ENCODE peak calls at places on chromosomes 6 and 20, in eight cellular contexts. F, G, S, Z, M, A, H and T are unnamed samples.
A peak's percentile ranks its signal among the peaks of the same experiment; 100 is the strongest.

GRCh38 chr6:136607204-136607931 is 57.1 kb upstream of the MAP7 start:
- DNase-seq in H (no peak), A (peak; percentile 86), Z (no peak), F (no peak), M (no peak), G (no peak), S (no peak), T (peak; percentile 67)

GRCh38 chr6:81031429-81031828 is 721.1 kb downstream of the TENT5A start:
- DNase-seq in H (no peak), Z (no peak), A (no peak), M (no peak), G (no peak), F (peak; percentile 11), S (no peak), T (no peak)

GRCh38 chr6:146868671-146869209 is 270.0 kb downstream of the ADGB start:
- DNase-seq in Z (no peak), A (no peak), M (no peak), F (no peak), S (no peak), H (no peak), G (no peak), T (peak; percentile 36)

GRCh38 chr6:6918216-6918983 is 189.4 kb upstream of the RREB1 start:
- DNase-seq in H (no peak), M (peak; percentile 31), S (peak; percentile 91), G (peak; percentile 89), F (peak; percentile 39), Z (no peak), A (peak; percentile 18), T (peak; percentile 59)

GRCh38 chr6:167108278-167108677 is 14.6 kb upstream of the CCR6 start:
- DNase-seq in G (no peak), S (no peak), H (no peak), Z (no peak), M (no peak), A (no peak), F (no peak), T (no peak)

GRCh38 chr6:11202513-11203305 is 29.8 kb downstream of the NEDD9 start:
- DNase-seq in S (peak; percentile 17), Z (no peak), H (no peak), A (peak; percentile 65), M (peak; percentile 58), G (no peak), F (no peak), T (peak; percentile 41)

GRCh38 chr6:31011153-31011552 is 879 bp downstream of the MUC22 start:
- DNase-seq in S (no peak), A (no peak), H (no peak), G (no peak), Z (no peak), F (no peak), M (no peak), T (no peak)

GRCh38 chr6:153092082-153093013 is 38.7 kb downstream of the RGS17 start:
- DNase-seq in G (no peak), S (no peak), H (peak; percentile 10), Z (no peak), M (no peak), A (peak; percentile 61), F (peak; percentile 48), T (peak; percentile 95)

GRCh38 chr20:22805219-22805618 is 220.8 kb upstream of the FOXA2 start:
- DNase-seq in Z (no peak), S (no peak), F (peak; percentile 46), M (no peak), H (peak; percentile 64), G (no peak), A (no peak), T (peak; percentile 74)

GRCh38 chr6:129498556-129498940 is 211.4 kb downstream of the ARHGAP18 start:
- DNase-seq in A (no peak), M (no peak), H (no peak), G (no peak), F (peak; percentile 20), S (no peak), Z (no peak), T (peak; percentile 23)

GRCh38 chr6:40978687-40979289 is 60.2 kb downstream of the UNC5CL start:
- DNase-seq in A (no peak), S (no peak), F (no peak), H (no peak), Z (no peak), G (no peak), M (no peak), T (no peak)

GRCh38 chr6:19757036-19757435 is 80.1 kb upstream of the ID4 start:
- DNase-seq in A (no peak), S (no peak), Z (no peak), G (no peak), F (peak; percentile 68), M (no peak), H (no peak), T (peak; percentile 39)

GRCh38 chr6:53284901-53285300 is 63.8 kb downstream of the ELOVL5 start:
- DNase-seq in G (no peak), A (no peak), S (no peak), H (no peak), M (no peak), Z (no peak), F (no peak), T (no peak)

GRCh38 chr6:151391021-151391470 is 313 bp downstream of the ZBTB2 start:
- DNase-seq in M (peak; percentile 85), G (peak; percentile 81), F (peak; percentile 87), H (peak; percentile 47), A (peak; percentile 90), Z (peak; percentile 47), S (peak; percentile 83), T (peak; percentile 60)

GRCh38 chr6:156902782-156903181 is 125.6 kb downstream of the ARID1B start:
- DNase-seq in Z (no peak), G (no peak), A (no peak), S (no peak), F (no peak), H (no peak), M (no peak), T (no peak)

GRCh38 chr6:11848252-11848651 is 69.6 kb upstream of the ADTRP start:
- DNase-seq in G (no peak), M (no peak), A (no peak), F (no peak), S (no peak), Z (no peak), H (no peak), T (peak; percentile 35)

GRCh38 chr20:53547664-53548239 is 45.9 kb downstream of the ZNF217 start:
- DNase-seq in Z (peak; percentile 38), M (peak; percentile 58), H (peak; percentile 55), S (peak; percentile 22), A (peak; percentile 51), F (peak; percentile 85), G (peak; percentile 46), T (peak; percentile 76)